ENCODE peak calls at places on chromosomes 11 and 22, in nine cellular contexts. One of them, this sample, is unnamed.

GRCh38 chr22:41713004-41713403 is 13.7 kb downstream of the MEI1 start:
- DNase-seq in Jurkat, Clone E6-1: no peak
- DNase-seq in stimulated activated CD4-positive, alpha-beta T cell treated with anti-CD3 and anti-CD28 coated beads, Interleukin-2, amount 100 ng/mL, for 48 hours: no peak
- DNase-seq in A549: no peak
- DNase-seq in choroid plexus epithelial cell: no peak
- DNase-seq in fibroblast of lung: no peak
- DNase-seq in cerebellar cortex: no peak
- DNase-seq in GM12865: no peak
- DNase-seq in brain pericyte: no peak
- DNase-seq in this sample: no peak

GRCh38 chr22:32407332-32407731 is 4.7 kb downstream of the RTCB start:
- DNase-seq in Jurkat, Clone E6-1: no peak
- DNase-seq in stimulated activated CD4-positive, alpha-beta T cell treated with anti-CD3 and anti-CD28 coated beads, Interleukin-2, amount 100 ng/mL, for 48 hours: no peak
- DNase-seq in A549: no peak
- DNase-seq in choroid plexus epithelial cell: no peak
- DNase-seq in fibroblast of lung: no peak
- DNase-seq in cerebellar cortex: no peak
- DNase-seq in GM12865: peak; percentile 61
- DNase-seq in brain pericyte: no peak
- DNase-seq in this sample: no peak

GRCh38 chr11:79042824-79043223 is 398.0 kb downstream of the TENM4 start:
- DNase-seq in Jurkat, Clone E6-1: no peak
- DNase-seq in stimulated activated CD4-positive, alpha-beta T cell treated with anti-CD3 and anti-CD28 coated beads, Interleukin-2, amount 100 ng/mL, for 48 hours: no peak
- DNase-seq in A549: no peak
- DNase-seq in choroid plexus epithelial cell: no peak
- DNase-seq in fibroblast of lung: no peak
- DNase-seq in cerebellar cortex: no peak
- DNase-seq in GM12865: no peak
- DNase-seq in brain pericyte: no peak
- DNase-seq in this sample: no peak

GRCh38 chr22:26893034-26893710 is 235.8 kb downstream of the MIAT start:
- DNase-seq in Jurkat, Clone E6-1: no peak
- DNase-seq in stimulated activated CD4-positive, alpha-beta T cell treated with anti-CD3 and anti-CD28 coated beads, Interleukin-2, amount 100 ng/mL, for 48 hours: no peak
- DNase-seq in A549: no peak
- DNase-seq in choroid plexus epithelial cell: no peak
- DNase-seq in fibroblast of lung: no peak
- DNase-seq in cerebellar cortex: no peak
- DNase-seq in GM12865: no peak
- DNase-seq in brain pericyte: no peak
- DNase-seq in this sample: no peak

GRCh38 chr11:66768818-66769217 is 39.8 kb upstream of the SPTBN2 start:
- DNase-seq in Jurkat, Clone E6-1: no peak
- DNase-seq in stimulated activated CD4-positive, alpha-beta T cell treated with anti-CD3 and anti-CD28 coated beads, Interleukin-2, amount 100 ng/mL, for 48 hours: no peak
- DNase-seq in A549: no peak
- DNase-seq in choroid plexus epithelial cell: peak; percentile 20
- DNase-seq in fibroblast of lung: no peak
- DNase-seq in cerebellar cortex: no peak
- DNase-seq in GM12865: no peak
- DNase-seq in brain pericyte: no peak
- DNase-seq in this sample: no peak

GRCh38 chr11:61067782-61068181 is 34.5 kb upstream of the CD5 start:
- DNase-seq in Jurkat, Clone E6-1: no peak
- DNase-seq in stimulated activated CD4-positive, alpha-beta T cell treated with anti-CD3 and anti-CD28 coated beads, Interleukin-2, amount 100 ng/mL, for 48 hours: no peak
- DNase-seq in A549: no peak
- DNase-seq in choroid plexus epithelial cell: no peak
- DNase-seq in fibroblast of lung: no peak
- DNase-seq in cerebellar cortex: peak; percentile 14
- DNase-seq in GM12865: no peak
- DNase-seq in brain pericyte: no peak
- DNase-seq in this sample: no peak

GRCh38 chr22:47337161-47337621 is 574.7 kb downstream of the TBC1D22A start:
- DNase-seq in Jurkat, Clone E6-1: no peak
- DNase-seq in stimulated activated CD4-positive, alpha-beta T cell treated with anti-CD3 and anti-CD28 coated beads, Interleukin-2, amount 100 ng/mL, for 48 hours: no peak
- DNase-seq in A549: peak; percentile 73
- DNase-seq in choroid plexus epithelial cell: peak; percentile 54
- DNase-seq in fibroblast of lung: peak; percentile 92
- DNase-seq in cerebellar cortex: peak; percentile 56
- DNase-seq in GM12865: no peak
- DNase-seq in brain pericyte: no peak
- DNase-seq in this sample: peak; percentile 93

GRCh38 chr22:21937041-21937820 is 15.4 kb downstream of the PPM1F start:
- DNase-seq in Jurkat, Clone E6-1: no peak
- DNase-seq in stimulated activated CD4-positive, alpha-beta T cell treated with anti-CD3 and anti-CD28 coated beads, Interleukin-2, amount 100 ng/mL, for 48 hours: no peak
- DNase-seq in A549: no peak
- DNase-seq in choroid plexus epithelial cell: no peak
- DNase-seq in fibroblast of lung: no peak
- DNase-seq in cerebellar cortex: no peak
- DNase-seq in GM12865: no peak
- DNase-seq in brain pericyte: no peak
- DNase-seq in this sample: no peak

GRCh38 chr11:120034881-120035620 is 102.9 kb downstream of the TRIM29 start:
- DNase-seq in Jurkat, Clone E6-1: no peak
- DNase-seq in stimulated activated CD4-positive, alpha-beta T cell treated with anti-CD3 and anti-CD28 coated beads, Interleukin-2, amount 100 ng/mL, for 48 hours: no peak
- DNase-seq in A549: no peak
- DNase-seq in choroid plexus epithelial cell: no peak
- DNase-seq in fibroblast of lung: no peak
- DNase-seq in cerebellar cortex: no peak
- DNase-seq in GM12865: no peak
- DNase-seq in brain pericyte: no peak
- DNase-seq in this sample: no peak

GRCh38 chr11:78791254-78791653 is 216.6 kb upstream of the NARS2 start:
- DNase-seq in Jurkat, Clone E6-1: no peak
- DNase-seq in stimulated activated CD4-positive, alpha-beta T cell treated with anti-CD3 and anti-CD28 coated beads, Interleukin-2, amount 100 ng/mL, for 48 hours: no peak
- DNase-seq in A549: no peak
- DNase-seq in choroid plexus epithelial cell: peak; percentile 16
- DNase-seq in fibroblast of lung: peak; percentile 59
- DNase-seq in cerebellar cortex: no peak
- DNase-seq in GM12865: no peak
- DNase-seq in brain pericyte: no peak
- DNase-seq in this sample: no peak

GRCh38 chr22:29152381-29153138 is 53.1 kb upstream of the EMID1 start:
- DNase-seq in Jurkat, Clone E6-1: no peak
- DNase-seq in stimulated activated CD4-positive, alpha-beta T cell treated with anti-CD3 and anti-CD28 coated beads, Interleukin-2, amount 100 ng/mL, for 48 hours: no peak
- DNase-seq in A549: no peak
- DNase-seq in choroid plexus epithelial cell: peak; percentile 16
- DNase-seq in fibroblast of lung: no peak
- DNase-seq in cerebellar cortex: peak; percentile 36
- DNase-seq in GM12865: no peak
- DNase-seq in brain pericyte: no peak
- DNase-seq in this sample: no peak

GRCh38 chr11:101127348-101127698 is 2.3 kb downstream of the PGR start:
- DNase-seq in Jurkat, Clone E6-1: no peak
- DNase-seq in stimulated activated CD4-positive, alpha-beta T cell treated with anti-CD3 and anti-CD28 coated beads, Interleukin-2, amount 100 ng/mL, for 48 hours: no peak
- DNase-seq in A549: no peak
- DNase-seq in choroid plexus epithelial cell: no peak
- DNase-seq in fibroblast of lung: peak; percentile 6
- DNase-seq in cerebellar cortex: no peak
- DNase-seq in GM12865: no peak
- DNase-seq in brain pericyte: no peak
- DNase-seq in this sample: peak; percentile 4

GRCh38 chr11:3855808-3856491 is 486 bp downstream of the STIM1 start:
- DNase-seq in Jurkat, Clone E6-1: no peak
- DNase-seq in stimulated activated CD4-positive, alpha-beta T cell treated with anti-CD3 and anti-CD28 coated beads, Interleukin-2, amount 100 ng/mL, for 48 hours: no peak
- DNase-seq in A549: peak; percentile 49
- DNase-seq in choroid plexus epithelial cell: no peak
- DNase-seq in fibroblast of lung: peak; percentile 19
- DNase-seq in cerebellar cortex: peak; percentile 46
- DNase-seq in GM12865: peak; percentile 63
- DNase-seq in brain pericyte: no peak
- DNase-seq in this sample: no peak

GRCh38 chr11:76658651-76659650 is 11.6 kb downstream of the LRRC32 start:
- DNase-seq in Jurkat, Clone E6-1: no peak
- DNase-seq in stimulated activated CD4-positive, alpha-beta T cell treated with anti-CD3 and anti-CD28 coated beads, Interleukin-2, amount 100 ng/mL, for 48 hours: no peak
- DNase-seq in A549: no peak
- DNase-seq in choroid plexus epithelial cell: no peak
- DNase-seq in fibroblast of lung: no peak
- DNase-seq in cerebellar cortex: no peak
- DNase-seq in GM12865: no peak
- DNase-seq in brain pericyte: no peak
- DNase-seq in this sample: no peak

GRCh38 chr22:38401336-38402084 is 53.5 kb downstream of the KCNJ4 start:
- DNase-seq in Jurkat, Clone E6-1: no peak
- DNase-seq in stimulated activated CD4-positive, alpha-beta T cell treated with anti-CD3 and anti-CD28 coated beads, Interleukin-2, amount 100 ng/mL, for 48 hours: no peak
- DNase-seq in A549: no peak
- DNase-seq in choroid plexus epithelial cell: no peak
- DNase-seq in fibroblast of lung: no peak
- DNase-seq in cerebellar cortex: no peak
- DNase-seq in GM12865: no peak
- DNase-seq in brain pericyte: no peak
- DNase-seq in this sample: no peak

GRCh38 chr22:44366372-44367310 is 53.9 kb upstream of the SHISAL1 start:
- DNase-seq in Jurkat, Clone E6-1: no peak
- DNase-seq in stimulated activated CD4-positive, alpha-beta T cell treated with anti-CD3 and anti-CD28 coated beads, Interleukin-2, amount 100 ng/mL, for 48 hours: no peak
- DNase-seq in A549: no peak
- DNase-seq in choroid plexus epithelial cell: no peak
- DNase-seq in fibroblast of lung: peak; percentile 10
- DNase-seq in cerebellar cortex: no peak
- DNase-seq in GM12865: no peak
- DNase-seq in brain pericyte: no peak
- DNase-seq in this sample: no peak

GRCh38 chr11:96318399-96318798 is 24.6 kb downstream of the MAML2 start:
- DNase-seq in Jurkat, Clone E6-1: no peak
- DNase-seq in stimulated activated CD4-positive, alpha-beta T cell treated with anti-CD3 and anti-CD28 coated beads, Interleukin-2, amount 100 ng/mL, for 48 hours: no peak
- DNase-seq in A549: no peak
- DNase-seq in choroid plexus epithelial cell: no peak
- DNase-seq in fibroblast of lung: no peak
- DNase-seq in cerebellar cortex: no peak
- DNase-seq in GM12865: peak; percentile 17
- DNase-seq in brain pericyte: no peak
- DNase-seq in this sample: no peak

GRCh38 chr11:11807811-11808210 is 34.0 kb upstream of the USP47 start:
- DNase-seq in Jurkat, Clone E6-1: no peak
- DNase-seq in stimulated activated CD4-positive, alpha-beta T cell treated with anti-CD3 and anti-CD28 coated beads, Interleukin-2, amount 100 ng/mL, for 48 hours: no peak
- DNase-seq in A549: no peak
- DNase-seq in choroid plexus epithelial cell: no peak
- DNase-seq in fibroblast of lung: no peak
- DNase-seq in cerebellar cortex: no peak
- DNase-seq in GM12865: no peak
- DNase-seq in brain pericyte: no peak
- DNase-seq in this sample: no peak

This sample was measured in foreskin fibroblast.